ENCODE peak calls at places on chromosomes 6 and 20, in eight cellular contexts. U is left ventricle myocardium superior; M is PC-3; Y is left lung; A is heart right ventricle; J is mucosa of descending colon; R is stimulated activated naive CD8-positive, alpha-beta T cell treated with anti-CD3 and anti-CD28 coated beads, Interleukin-15, Interleukin-2, amounts not matched to agents 100 U/mL and 50 U/mL, for 24 hours; G is CD4-positive, alpha-beta T cell. K is an unnamed sample.

GRCh38 chr20:6668546-6668945 is 98.9 kb upstream of the BMP2 start:
- ATAC-seq in Y (no peak), U (no peak), M (no peak), A (no peak), J (no peak), G (no peak), R (no peak), K (no peak)

GRCh38 chr6:160428069-160428430 is 79.9 kb downstream of the SLC22A3 start:
- ATAC-seq in A (peak), R (no peak), U (peak), G (no peak), M (no peak), J (no peak), Y (no peak), K (no peak)

GRCh38 chr20:57790176-57790575 is 80.4 kb upstream of the PMEPA1 start:
- ATAC-seq in U (no peak), A (no peak), G (no peak), R (no peak), Y (no peak), M (no peak), J (no peak), K (no peak)

GRCh38 chr20:4027590-4028265 is 12.4 kb upstream of the RNF24 start:
- ATAC-seq in J (no peak), R (no peak), Y (no peak), M (peak), A (no peak), G (no peak), U (peak), K (no peak)

GRCh38 chr20:62577447-62577846 is 64.9 kb upstream of the SLCO4A1 start:
- ATAC-seq in J (peak), U (peak), Y (no peak), M (peak), R (no peak), G (no peak), A (peak), K (no peak)

GRCh38 chr20:23103284-23104018 is 17.3 kb upstream of the CD93 start:
- ATAC-seq in A (peak), R (no peak), J (no peak), Y (no peak), G (no peak), M (no peak), U (peak), K (no peak)

GRCh38 chr6:105087571-105088211 is 92.1 kb downstream of the POPDC3 start:
- ATAC-seq in M (peak), G (no peak), U (peak), R (peak), J (peak), A (peak), Y (peak), K (peak)

GRCh38 chr6:163394659-163395058 is 19.9 kb upstream of the QKI start:
- ATAC-seq in U (no peak), Y (no peak), A (no peak), M (no peak), G (no peak), J (no peak), R (no peak), K (no peak)

GRCh38 chr20:1664911-1665310 is 7.3 kb upstream of the SIRPG start:
- ATAC-seq in G (peak), M (no peak), U (no peak), R (peak), J (peak), A (no peak), Y (no peak), K (peak)

GRCh38 chr6:25441658-25442276 is 162.6 kb downstream of the CARMIL1 start:
- ATAC-seq in Y (no peak), A (no peak), G (peak), J (peak), M (no peak), R (no peak), U (no peak), K (no peak)

GRCh38 chr6:39821739-39822532 is 29.8 kb downstream of the DAAM2 start:
- ATAC-seq in J (peak), U (peak), G (no peak), A (peak), M (no peak), Y (no peak), R (no peak), K (no peak)

GRCh38 chr20:25017257-25017803 is 24.8 kb upstream of the APMAP start:
- ATAC-seq in A (no peak), J (peak), Y (peak), M (peak), R (no peak), U (peak), G (no peak), K (no peak)

GRCh38 chr20:62451970-62452369 is 23.8 kb downstream of the GATA5 start:
- ATAC-seq in G (no peak), U (no peak), M (no peak), R (no peak), A (no peak), Y (no peak), J (no peak), K (no peak)

GRCh38 chr6:33029297-33030184 is 20.1 kb upstream of the HLA-DOA start:
- ATAC-seq in A (peak), M (no peak), Y (peak), G (peak), J (peak), R (peak), U (peak), K (peak)

GRCh38 chr20:22826306-22827230 is 208.5 kb upstream of the SSTR4 start:
- ATAC-seq in R (no peak), J (no peak), U (no peak), M (no peak), A (no peak), G (no peak), Y (no peak), K (no peak)

GRCh38 chr6:150857906-150858365 is 7.6 kb upstream of the MTHFD1L start:
- ATAC-seq in J (no peak), G (no peak), A (no peak), U (no peak), Y (peak), R (no peak), M (peak), K (no peak)

GRCh38 chr20:19301843-19302242 is 89.4 kb downstream of the SLC24A3 start:
- ATAC-seq in G (no peak), Y (peak), J (no peak), R (no peak), M (no peak), A (no peak), U (no peak), K (no peak)

GRCh38 chr6:4942673-4943009 is 61.2 kb downstream of the RPP40 start:
- ATAC-seq in M (peak), U (peak), Y (peak), G (no peak), R (no peak), A (no peak), J (peak), K (no peak)

GRCh38 chr6:166635146-166635545 is 8.1 kb upstream of the RPS6KA2 start:
- ATAC-seq in G (no peak), Y (no peak), J (no peak), R (no peak), A (no peak), U (no peak), M (no peak), K (no peak)